ENCODE peak calls at places on chromosomes 11 and 22, in nine cellular contexts. X is body of pancreas; S is CD8-positive, alpha-beta memory T cell; K is IMR-90; G is stimulated activated CD4-positive, alpha-beta T cell treated with anti-CD3 and anti-CD28 coated beads, Interleukin-1b, Interleukin-23, amount 100 ng/mL, for 24 hours; B is dorsolateral prefrontal cortex; W is EL; J is germinal center; E is lung microvascular endothelial cell. H is an unnamed sample.

GRCh38 chr22:42680648-42681047 is 31.5 kb upstream of the CYB5R3 start:
- DNase-seq in S (no peak), K (peak; percentile 98), X (no peak), G (no peak), W (peak; percentile 98), J (no peak), E (peak; percentile 86), B (no peak), H (peak; percentile 94)

GRCh38 chr11:88326112-88326511 is 11.4 kb downstream of the CTSC start:
- DNase-seq in K (no peak), X (no peak), G (no peak), B (no peak), S (no peak), J (no peak), E (no peak), W (no peak), H (no peak)

GRCh38 chr11:79937935-79938334 is 497.1 kb upstream of the TENM4 start:
- DNase-seq in S (no peak), B (no peak), X (no peak), J (no peak), G (no peak), E (no peak), W (no peak), K (peak; percentile 22), H (no peak)

GRCh38 chr11:87252869-87253268 is 215.1 kb downstream of the TMEM135 start:
- DNase-seq in S (no peak), G (no peak), E (peak; percentile 44), B (no peak), X (no peak), K (peak; percentile 18), J (no peak), W (peak; percentile 6), H (no peak)

GRCh38 chr11:1780700-1781592 is 17.2 kb upstream of the CTSD start:
- DNase-seq in J (no peak), K (no peak), E (no peak), G (no peak), S (no peak), W (no peak), B (no peak), X (no peak), H (no peak)

GRCh38 chr11:77821349-77821851 is 456 bp downstream of the AAMDC start:
- DNase-seq in G (no peak), S (no peak), X (peak; percentile 26), W (peak; percentile 55), K (peak; percentile 40), B (no peak), E (peak; percentile 26), J (peak; percentile 18), H (peak; percentile 38)

GRCh38 chr11:66371627-66372415 is at the start of gene SLC29A2:
- DNase-seq in W (no peak), J (peak; percentile 41), G (peak; percentile 64), E (peak; percentile 22), K (no peak), X (peak; percentile 82), S (peak; percentile 82), B (peak; percentile 50), H (no peak)

GRCh38 chr11:118609380-118610219 is 2.2 kb downstream of the PHLDB1 start:
- DNase-seq in X (peak; percentile 17), S (peak; percentile 33), B (peak; percentile 75), G (peak; percentile 5), E (peak; percentile 53), J (no peak), K (peak; percentile 34), W (peak; percentile 38), H (peak; percentile 40)

GRCh38 chr11:71499125-71499524 is 27.9 kb upstream of the KRTAP5-7 start:
- DNase-seq in K (peak; percentile 8), S (no peak), B (no peak), X (no peak), J (no peak), E (peak; percentile 86), G (no peak), W (no peak), H (peak; percentile 26)

GRCh38 chr11:110712643-110713468 is 619 bp upstream of the ARHGAP20 start:
- DNase-seq in G (no peak), J (no peak), K (peak; percentile 52), B (peak; percentile 60), X (no peak), S (peak; percentile 6), E (peak; percentile 49), W (peak; percentile 22), H (peak; percentile 1)

GRCh38 chr11:68053981-68054812 is 15.4 kb downstream of the TCIRG1 start:
- DNase-seq in K (no peak), J (no peak), B (peak; percentile 17), G (no peak), X (no peak), E (no peak), W (no peak), S (no peak), H (no peak)

GRCh38 chr11:95625164-95626017 is 164.2 kb downstream of the FAM76B start:
- DNase-seq in E (no peak), J (no peak), G (no peak), S (no peak), K (no peak), W (no peak), B (no peak), X (no peak), H (no peak)

GRCh38 chr11:34682822-34683221 is 61.9 kb downstream of the EHF start:
- DNase-seq in J (no peak), W (peak; percentile 61), X (no peak), K (peak; percentile 39), G (no peak), S (no peak), B (no peak), E (no peak), H (peak; percentile 24)

GRCh38 chr22:18064636-18065035 is 13.2 kb upstream of the PEX26 start:
- DNase-seq in W (no peak), K (no peak), J (no peak), S (no peak), G (no peak), B (no peak), E (no peak), X (no peak), H (no peak)

GRCh38 chr11:112023104-112023503 is 2.1 kb upstream of the DLAT start:
- DNase-seq in W (no peak), J (peak; percentile 14), K (no peak), B (no peak), E (peak; percentile 10), G (no peak), X (no peak), S (no peak), H (no peak)

GRCh38 chr22:38292694-38293093 is 19.9 kb upstream of the TMEM184B start:
- DNase-seq in K (no peak), W (no peak), X (no peak), J (no peak), B (no peak), E (no peak), G (no peak), S (no peak), H (no peak)

GRCh38 chr22:49247194-49247924 is 580.3 kb downstream of the BRD1 start:
- DNase-seq in X (no peak), G (no peak), W (no peak), B (no peak), K (no peak), S (no peak), J (no peak), E (no peak), H (no peak)

GRCh38 chr11:62953811-62954210 is 31.0 kb downstream of the SLC22A6 start:
- DNase-seq in S (no peak), G (no peak), B (no peak), K (peak; percentile 53), W (peak; percentile 42), J (no peak), E (no peak), X (no peak), H (no peak)

GRCh38 chr11:72958790-72959189 is 144.6 kb downstream of the ATG16L2 start:
- DNase-seq in E (no peak), K (peak; percentile 47), S (no peak), J (no peak), B (no peak), X (no peak), G (no peak), W (peak; percentile 10), H (no peak)

GRCh38 chr11:12525466-12526055 is 148.2 kb downstream of the PARVA start:
- DNase-seq in W (no peak), J (no peak), S (no peak), K (no peak), X (no peak), G (no peak), B (no peak), E (no peak), H (no peak)

GRCh38 chr22:46934746-46935491 is 172.5 kb downstream of the TBC1D22A start:
- DNase-seq in G (no peak), K (peak; percentile 98), E (peak; percentile 55), S (no peak), J (no peak), B (no peak), W (peak; percentile 94), X (no peak), H (peak; percentile 84)

GRCh38 chr11:95505927-95506426 is 275.0 kb upstream of the SESN3 start:
- DNase-seq in S (no peak), W (peak; percentile 23), E (no peak), J (no peak), K (peak; percentile 52), G (no peak), X (no peak), B (no peak), H (peak; percentile 82)

GRCh38 chr22:19937616-19938473 is 3.7 kb upstream of the COMT start:
- DNase-seq in G (no peak), S (no peak), W (no peak), E (peak; percentile 85), K (peak; percentile 35), X (no peak), J (no peak), B (no peak), H (no peak)

GRCh38 chr22:44449061-44449682 is 48.9 kb downstream of the RTL6 start:
- DNase-seq in W (peak; percentile 97), J (no peak), G (no peak), E (no peak), B (no peak), X (no peak), S (no peak), K (peak; percentile 93), H (peak; percentile 91)

GRCh38 chr11:33266418-33267215 is 9.4 kb downstream of the HIPK3 start:
- DNase-seq in W (peak; percentile 48), J (no peak), G (no peak), X (peak; percentile 40), B (no peak), E (peak; percentile 34), S (no peak), K (peak; percentile 58), H (peak; percentile 70)

GRCh38 chr11:67281552-67282150 is 7.5 kb upstream of the ANKRD13D start:
- DNase-seq in E (no peak), S (no peak), J (no peak), W (no peak), B (no peak), K (no peak), G (no peak), X (no peak), H (no peak)

GRCh38 chr22:19109198-19110063 is 12.8 kb downstream of the DGCR2 start:
- DNase-seq in J (peak; percentile 62), G (no peak), W (peak; percentile 54), E (peak; percentile 44), K (peak; percentile 64), X (peak; percentile 58), S (peak; percentile 82), B (no peak), H (peak; percentile 78)

GRCh38 chr11:126607374-126607773 is 251.9 kb downstream of the ST3GAL4 start:
- DNase-seq in S (no peak), W (peak; percentile 59), X (peak; percentile 72), K (peak; percentile 66), J (no peak), B (peak; percentile 77), E (peak; percentile 33), G (no peak), H (peak; percentile 78)

GRCh38 chr11:65067446-65067845 is 9.1 kb upstream of the NAALADL1 start:
- DNase-seq in E (no peak), J (no peak), K (no peak), B (no peak), G (no peak), S (no peak), W (no peak), X (no peak), H (no peak)

GRCh38 chr22:19120829-19121630 is 1.2 kb downstream of the DGCR2 start:
- DNase-seq in E (peak; percentile 46), S (no peak), W (peak; percentile 70), J (no peak), X (peak; percentile 81), B (no peak), K (peak; percentile 33), G (no peak), H (peak; percentile 37)

GRCh38 chr11:94746721-94747120 is 21.4 kb upstream of the AMOTL1 start:
- DNase-seq in X (peak; percentile 37), E (no peak), S (no peak), J (no peak), B (no peak), K (no peak), W (peak; percentile 34), G (no peak), H (no peak)

H was measured in AG10803.